ENCODE peak calls at places on chromosome 10, in six cellular contexts. K is epithelial cell of proximal tubule, J is H7, V is esophagus muscularis mucosa, Z is cardiac fibroblast, S is GM12878. C is an unnamed sample.

GRCh38 chr10:80173441-80173840 is 31.9 kb downstream of the ANXA11 start:
- DNase-seq in K (no peak), J (no peak), V (no peak), Z (no peak), S (no peak), C (no peak)

GRCh38 chr10:130812381-130813148 is 499.0 kb downstream of the TCERG1L start:
- DNase-seq in K (no peak), J (peak; percentile 30), V (peak; percentile 87), Z (no peak), S (no peak), C (no peak)

GRCh38 chr10:23824822-23825221 is 384.1 kb upstream of the KIAA1217 start:
- DNase-seq in K (no peak), J (no peak), V (no peak), Z (no peak), S (no peak), C (no peak)

GRCh38 chr10:130772676-130773075 is 538.8 kb downstream of the TCERG1L start:
- DNase-seq in K (no peak), J (no peak), V (no peak), Z (no peak), S (no peak), C (no peak)

GRCh38 chr10:114603943-114604342 is 54.1 kb downstream of the ABLIM1 start:
- DNase-seq in K (no peak), J (no peak), V (no peak), Z (no peak), S (no peak), C (no peak)

GRCh38 chr10:82778908-82779307 is 903.9 kb downstream of the NRG3 start:
- DNase-seq in K (no peak), J (no peak), V (no peak), Z (no peak), S (no peak), C (no peak)

GRCh38 chr10:69048103-69048502 is 39.8 kb upstream of the SRGN start:
- DNase-seq in K (no peak), J (no peak), V (no peak), Z (peak; percentile 35), S (no peak), C (peak; percentile 73)

GRCh38 chr10:121442086-121442485 is 156.2 kb downstream of the FGFR2 start:
- DNase-seq in K (no peak), J (no peak), V (no peak), Z (no peak), S (no peak), C (no peak)

GRCh38 chr10:118966131-118967125 is 63.1 kb upstream of the NANOS1 start:
- DNase-seq in K (no peak), J (no peak), V (no peak), Z (no peak), S (no peak), C (no peak)

GRCh38 chr10:52066383-52066782 is 247.7 kb upstream of the DKK1 start:
- DNase-seq in K (no peak), J (peak; percentile 73), V (no peak), Z (no peak), S (no peak), C (no peak)

GRCh38 chr10:24811906-24812305 is 88.2 kb upstream of the ARHGAP21 start:
- DNase-seq in K (no peak), J (no peak), V (no peak), Z (peak; percentile 17), S (no peak), C (no peak)

GRCh38 chr10:72693599-72693915 is 1.6 kb downstream of the MCU start:
- DNase-seq in K (no peak), J (no peak), V (no peak), Z (no peak), S (no peak), C (no peak)

GRCh38 chr10:79063661-79064490 is 4.9 kb upstream of the ZMIZ1 start:
- DNase-seq in K (no peak), J (no peak), V (no peak), Z (no peak), S (no peak), C (no peak)

GRCh38 chr10:36638461-36638860 is 486.9 kb upstream of the ANKRD30A start:
- DNase-seq in K (no peak), J (no peak), V (no peak), Z (peak; percentile 27), S (no peak), C (no peak)

GRCh38 chr10:60203993-60204618 is 185.6 kb downstream of the ANK3 start:
- DNase-seq in K (peak; percentile 4), J (no peak), V (no peak), Z (peak; percentile 67), S (no peak), C (no peak)

GRCh38 chr10:18214692-18215563 is 74.7 kb downstream of the CACNB2 start:
- DNase-seq in K (peak; percentile 13), J (no peak), V (no peak), Z (peak; percentile 79), S (no peak), C (no peak)

GRCh38 chr10:92241158-92241500 is 49.7 kb downstream of the CPEB3 start:
- DNase-seq in K (no peak), J (peak; percentile 52), V (no peak), Z (no peak), S (no peak), C (no peak)

GRCh38 chr10:3102721-3103410 is 35.5 kb downstream of the PFKP start:
- DNase-seq in K (peak; percentile 84), J (no peak), V (no peak), Z (peak; percentile 83), S (no peak), C (no peak)

GRCh38 chr10:73413108-73413527 is 740 bp downstream of the ANXA7 start:
- DNase-seq in K (no peak), J (peak; percentile 42), V (no peak), Z (no peak), S (peak; percentile 41), C (no peak)

GRCh38 chr10:2475711-2476110 is 591.6 kb upstream of the PFKP start:
- DNase-seq in K (no peak), J (no peak), V (no peak), Z (no peak), S (no peak), C (no peak)

DNA sequence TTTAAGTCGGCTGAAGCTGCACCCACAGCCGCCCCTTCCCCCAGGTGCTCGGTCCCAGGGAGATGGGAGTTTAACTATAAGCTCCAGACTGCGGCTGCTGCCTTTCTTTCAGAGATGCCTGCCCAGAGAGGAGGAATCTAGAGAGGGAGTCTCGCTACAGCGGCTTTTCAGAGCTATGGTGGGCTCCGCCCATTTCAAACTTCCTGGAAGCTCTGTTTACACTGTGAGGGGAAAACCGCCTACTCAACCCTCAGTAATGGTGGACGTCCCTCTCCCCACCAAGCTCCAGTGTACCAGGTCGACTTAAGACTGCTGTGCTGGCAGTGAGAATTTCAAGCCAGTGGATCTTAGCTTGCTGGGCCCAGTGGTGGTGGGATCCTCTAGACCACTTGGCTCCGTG is 135.4 kb downstream of the CXCL12 start:
- DNase-seq in K (no peak), J (no peak), V (peak; percentile 79), Z (no peak), S (no peak), C (no peak)
- H3K4me3 ChIP-seq in K (no peak overlapping the region), J (no peak overlapping the region), V (no peak overlapping the region), Z (no peak overlapping the region), S (no peak overlapping the region), C (no peak overlapping the region)

GRCh38 chr10:75638752-75639151 is 207.3 kb downstream of the LRMDA start:
- DNase-seq in K (no peak), J (no peak), V (no peak), Z (no peak), S (no peak), C (no peak)

GRCh38 chr10:75634947-75635346 is 203.5 kb downstream of the LRMDA start:
- DNase-seq in K (no peak), J (no peak), V (no peak), Z (no peak), S (no peak), C (no peak)

GRCh38 chr10:75633568-75633967 is 202.1 kb downstream of the LRMDA start:
- DNase-seq in K (no peak), J (no peak), V (no peak), Z (no peak), S (no peak), C (no peak)

GRCh38 chr10:75630746-75631145 is 199.3 kb downstream of the LRMDA start:
- DNase-seq in K (no peak), J (no peak), V (no peak), Z (no peak), S (no peak), C (no peak)

GRCh38 chr10:75632750-75633462 is 201.5 kb downstream of the LRMDA start:
- DNase-seq in K (no peak), J (peak; percentile 22), V (no peak), Z (peak; percentile 4), S (no peak), C (no peak)
- H3K4me3 ChIP-seq in K (no peak overlapping the region), J (no peak overlapping the region), V (no peak overlapping the region), Z (no peak overlapping the region), S (no peak overlapping the region), C (no peak overlapping the region)

GRCh38 chr10:111080224-111080623 is 3.4 kb downstream of the ADRA2A start:
- DNase-seq in K (no peak), J (peak; percentile 14), V (no peak), Z (no peak), S (no peak), C (no peak)
- H3K4me3 ChIP-seq in K (no peak overlapping the region), J (no peak overlapping the region), V (no peak overlapping the region), Z (no peak overlapping the region), S (no peak overlapping the region), C (no peak overlapping the region)

GRCh38 chr10:103490986-103491314 is 2.6 kb upstream of the NEURL1 start:
- DNase-seq in K (no peak), J (no peak), V (no peak), Z (no peak), S (no peak), C (no peak)

GRCh38 chr10:103493911-103494877 is 689 bp downstream of the NEURL1 start:
- DNase-seq in K (no peak), J (peak; percentile 82), V (no peak), Z (no peak), S (no peak), C (no peak)

GRCh38 chr10:103491729-103492364 is 1.7 kb upstream of the NEURL1 start:
- DNase-seq in K (peak; percentile 69), J (no peak), V (no peak), Z (peak; percentile 88), S (no peak), C (peak; percentile 92)

GRCh38 chr10:103493362-103493871 is at the start of gene NEURL1:
- DNase-seq in K (no peak), J (peak; percentile 91), V (no peak), Z (no peak), S (no peak), C (no peak)

DNA sequence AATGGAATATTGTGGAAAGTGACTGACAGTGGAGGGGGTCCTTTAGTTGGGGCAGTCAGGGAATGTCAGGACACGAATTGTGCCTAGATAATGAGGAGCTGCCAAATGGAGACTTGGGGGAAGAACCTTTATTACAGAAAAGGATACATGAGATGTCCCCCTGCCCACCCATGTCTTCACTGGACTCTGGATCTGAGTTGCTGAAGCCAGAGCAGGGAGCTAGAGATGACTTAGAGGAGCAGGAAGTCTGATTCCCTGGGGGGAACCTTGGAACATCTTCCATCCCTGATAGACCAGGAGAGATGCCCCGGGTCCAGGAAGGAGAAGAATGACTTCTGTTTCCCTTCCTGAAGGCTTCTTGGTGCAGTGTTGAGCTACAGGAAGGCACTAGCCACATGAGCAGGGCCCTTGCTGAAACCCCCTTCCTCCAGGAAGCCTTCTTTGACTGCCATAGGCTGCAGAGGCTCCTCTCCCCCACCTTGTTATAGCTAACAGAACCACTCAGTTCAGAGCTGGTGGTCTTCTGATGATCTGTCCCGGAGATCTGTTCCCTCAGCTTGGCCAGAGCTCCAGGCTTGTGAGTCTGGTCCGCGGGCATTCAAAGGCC is 747 bp upstream of the NEURL1 start:
- DNase-seq in K (no peak), J (no peak), V (no peak), Z (no peak), S (no peak), C (no peak)
- H3K4me3 ChIP-seq in K (no peak overlapping the region), J (no peak overlapping the region), V (peak overlapping the region; percentile 62), Z (no peak overlapping the region), S (no peak overlapping the region), C (no peak overlapping the region)

GRCh38 chr10:4849555-4850242 is 23.7 kb downstream of the AKR1E2 start:
- DNase-seq in K (peak; percentile 91), J (peak; percentile 68), V (peak; percentile 98), Z (peak; percentile 99), S (peak; percentile 37), C (peak; percentile 85)
- H3K4me3 ChIP-seq in K (no peak overlapping the region), J (no peak overlapping the region), V (no peak overlapping the region), Z (no peak overlapping the region), S (no peak overlapping the region), C (no peak overlapping the region)

C was measured in skeletal muscle cell.